ENCODE peak calls at places on chromosome 20, in ten cellular contexts. K is T-helper 9 cell; R is RPMI8226; M is breast epithelium; F is tibial artery; Z is brain microvascular endothelial cell; X is H7; B is activated CD4-positive, alpha-beta T cell treated with anti-CD3 and anti-CD28 coated beads, Interleukin-2, amount 50 U/mL, for 1 hour; J is epithelial cell of esophagus; P is NCI-H1417. A is an unnamed sample.

GRCh38 chr20:54044156-54044555 is 26.2 kb downstream of the BCAS1 start:
- DNase-seq in K (no peak), R (no peak), M (no peak), F (no peak), Z (peak; percentile 36), X (no peak), B (no peak), J (peak; percentile 76), P (no peak), A (no peak)

GRCh38 chr20:62027116-62027515 is 38.6 kb downstream of the TAF4 start:
- DNase-seq in K (no peak), R (no peak), M (no peak), F (no peak), Z (no peak), X (no peak), B (no peak), J (no peak), P (no peak), A (no peak)

GRCh38 chr20:1942486-1943266 is 47.5 kb downstream of the SIRPA start:
- DNase-seq in K (no peak), R (no peak), M (no peak), F (no peak), Z (no peak), X (no peak), B (no peak), J (no peak), P (no peak), A (no peak)

GRCh38 chr20:49397525-49397924 is 84.9 kb downstream of the KCNB1 start:
- DNase-seq in K (no peak), R (no peak), M (no peak), F (peak; percentile 59), Z (peak; percentile 18), X (no peak), B (no peak), J (peak; percentile 55), P (no peak), A (no peak)

GRCh38 chr20:18287546-18287914 is 797 bp upstream of the ZNF133 start:
- DNase-seq in K (no peak), R (no peak), M (no peak), F (no peak), Z (no peak), X (no peak), B (no peak), J (no peak), P (no peak), A (no peak)

GRCh38 chr20:10728873-10729670 is 55.3 kb upstream of the JAG1 start:
- DNase-seq in K (no peak), R (no peak), M (no peak), F (no peak), Z (peak; percentile 49), X (no peak), B (no peak), J (peak; percentile 55), P (no peak), A (no peak)

GRCh38 chr20:62597416-62598115 is 44.7 kb upstream of the SLCO4A1 start:
- DNase-seq in K (no peak), R (peak; percentile 32), M (no peak), F (no peak), Z (no peak), X (no peak), B (no peak), J (no peak), P (no peak), A (no peak)

GRCh38 chr20:35146299-35146921 is 726 bp downstream of the EDEM2 start:
- DNase-seq in K (no peak), R (peak; percentile 34), M (no peak), F (no peak), Z (no peak), X (peak; percentile 72), B (no peak), J (peak; percentile 22), P (peak; percentile 72), A (peak; percentile 27)

GRCh38 chr20:31564284-31564683 is 40.8 kb upstream of the ID1 start:
- DNase-seq in K (no peak), R (no peak), M (no peak), F (no peak), Z (no peak), X (no peak), B (no peak), J (no peak), P (no peak), A (no peak)

GRCh38 chr20:17226410-17227198 is at the start of gene PCSK2:
- DNase-seq in K (no peak), R (peak; percentile 14), M (no peak), F (no peak), Z (peak; percentile 24), X (peak; percentile 93), B (no peak), J (peak; percentile 35), P (peak; percentile 94), A (peak; percentile 99)

GRCh38 chr20:57663241-57663640 is 43.0 kb upstream of the ZBP1 start:
- DNase-seq in K (no peak), R (no peak), M (peak; percentile 35), F (peak; percentile 7), Z (no peak), X (peak; percentile 31), B (no peak), J (no peak), P (no peak), A (no peak)

GRCh38 chr20:49835031-49835430 is 22.4 kb downstream of the SLC9A8 start:
- DNase-seq in K (no peak), R (no peak), M (no peak), F (no peak), Z (no peak), X (no peak), B (no peak), J (peak; percentile 78), P (no peak), A (no peak)

A was measured in NCI-H345.